ENCODE peak calls at places on chromosomes 7 and 10, in four cellular contexts. C, I, U and B are unnamed samples.

GRCh38 chr7:14351167-14351566 is 361.7 kb upstream of the ETV1 start:
- DNase-seq in U (no peak), I (no peak), C (no peak), B (no peak)

GRCh38 chr10:130020651-130021372 is 56.7 kb upstream of the EBF3 start:
- DNase-seq in U (no peak), I (no peak), C (no peak), B (no peak)

GRCh38 chr7:74092964-74093339 is 9.3 kb downstream of the LIMK1 start:
- DNase-seq in C (peak; percentile 76), I (peak; percentile 45), U (peak; percentile 92), B (peak; percentile 47)

GRCh38 chr7:101436857-101437576 is 74.3 kb downstream of the COL26A1 start:
- DNase-seq in I (no peak), U (no peak), C (no peak), B (peak; percentile 25)

GRCh38 chr7:159027803-159028455 is 116.7 kb downstream of the VIPR2 start:
- DNase-seq in U (peak; percentile 46), I (no peak), C (peak; percentile 6), B (peak; percentile 32)

GRCh38 chr10:109591631-109592030 is 331.7 kb downstream of the XPNPEP1 start:
- DNase-seq in U (no peak), I (no peak), C (no peak), B (no peak)

GRCh38 chr7:5425507-5426225 is 2.0 kb upstream of the TNRC18 start:
- DNase-seq in I (peak; percentile 41), C (no peak), U (no peak), B (peak; percentile 94)

GRCh38 chr7:156435486-156436231 is 204.9 kb upstream of the RNF32 start:
- DNase-seq in C (no peak), U (no peak), I (no peak), B (no peak)

GRCh38 chr7:103989200-103989784 is at the start of gene RELN:
- DNase-seq in I (no peak), U (no peak), C (no peak), B (peak; percentile 17)

DNA sequence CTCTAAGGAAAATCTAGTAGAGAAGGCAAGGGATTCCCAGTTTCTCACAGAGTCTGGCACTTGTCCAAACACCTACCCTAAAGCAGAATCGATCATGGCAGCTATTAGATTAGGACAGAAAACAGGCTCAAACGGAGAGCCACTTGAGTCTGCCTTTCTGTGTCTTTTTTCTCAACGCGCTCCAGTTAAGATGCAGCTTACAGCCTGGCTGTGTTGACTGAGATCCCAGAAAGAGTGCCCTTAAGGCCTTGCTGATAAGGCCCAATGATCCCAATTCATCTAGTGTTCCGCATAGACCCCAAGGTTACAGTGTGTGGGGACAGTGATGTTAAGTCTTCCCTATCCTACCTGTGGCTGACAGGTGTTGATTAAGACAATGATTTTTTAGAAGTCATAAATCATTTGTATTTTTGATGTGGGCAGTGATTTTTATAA is 974 bp downstream of the TMEM106B start:
- DNase-seq in C (no peak), U (peak; percentile 57), I (no peak), B (peak; percentile 18)
- H3K27ac ChIP-seq in C (peak overlapping the region; percentile 97), U (peak overlapping the region; percentile 63), I (peak overlapping the region; percentile 96), B (peak overlapping the region; percentile 91)

GRCh38 chr7:102982235-102982634 is 69.4 kb downstream of the LRRC17 start:
- DNase-seq in I (no peak), C (no peak), U (no peak), B (no peak)

GRCh38 chr7:102988088-102988487 is 75.3 kb downstream of the LRRC17 start:
- DNase-seq in I (no peak), C (no peak), U (no peak), B (no peak)

GRCh38 chr7:102983602-102984001 is 70.8 kb downstream of the LRRC17 start:
- DNase-seq in C (no peak), U (no peak), I (no peak), B (no peak)

GRCh38 chr7:102988631-102989030 is 75.8 kb downstream of the LRRC17 start:
- DNase-seq in U (no peak), I (no peak), C (no peak), B (no peak)

DNA sequence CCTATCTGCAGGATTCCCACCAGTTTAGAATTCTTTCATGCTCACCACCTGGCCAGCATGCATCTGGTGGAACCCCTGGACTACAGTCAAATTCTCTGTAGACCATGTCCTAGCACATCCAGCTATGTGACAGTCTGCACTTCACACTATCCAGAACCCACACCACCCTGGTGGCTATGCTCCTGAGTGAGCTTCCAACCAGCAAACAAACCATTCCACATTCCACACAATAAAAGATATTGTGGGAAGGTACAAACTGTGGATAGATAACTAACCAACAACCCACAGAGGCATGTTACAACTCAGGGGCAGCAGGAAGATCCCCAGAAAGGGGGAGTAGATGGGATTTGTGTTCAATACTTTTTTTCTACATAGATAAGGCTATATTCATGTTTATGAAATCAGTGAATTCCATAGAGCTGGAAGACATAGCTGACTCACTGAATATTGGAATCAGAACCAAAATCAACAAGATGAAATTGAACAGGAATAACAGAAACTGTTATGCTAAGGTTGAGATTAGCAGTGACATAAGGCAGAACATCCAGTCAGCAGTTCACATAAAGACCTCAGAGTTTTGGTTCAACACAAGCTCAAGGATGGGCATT is 72.5 kb downstream of the LRRC17 start:
- DNase-seq in C (no peak), I (no peak), U (no peak), B (no peak)
- H3K27ac ChIP-seq in C (no peak overlapping the region), I (no peak overlapping the region), U (no peak overlapping the region), B (no peak overlapping the region)

GRCh38 chr7:107969856-107970255 is 33.1 kb downstream of the LAMB1 start:
- DNase-seq in I (no peak), C (no peak), U (no peak), B (no peak)

GRCh38 chr7:107968449-107968848 is 34.5 kb downstream of the LAMB1 start:
- DNase-seq in U (no peak), I (no peak), C (no peak), B (no peak)

GRCh38 chr7:107967420-107967819 is 35.5 kb downstream of the LAMB1 start:
- DNase-seq in C (no peak), U (no peak), I (no peak), B (no peak)

GRCh38 chr7:107964510-107964909 is 38.5 kb downstream of the LAMB1 start:
- DNase-seq in U (no peak), C (no peak), I (no peak), B (no peak)

GRCh38 chr7:107966701-107967100 is 36.3 kb downstream of the LAMB1 start:
- DNase-seq in I (no peak), U (no peak), C (no peak), B (no peak)
- H3K27ac ChIP-seq in I (peak overlapping the region; percentile 32), U (no peak overlapping the region), C (no peak overlapping the region), B (no peak overlapping the region)

GRCh38 chr10:124037784-124038183 is 55.6 kb downstream of the CHST15 start:
- DNase-seq in C (no peak), U (no peak), I (no peak), B (no peak)
- H3K27ac ChIP-seq in C (peak overlapping the region; percentile 88), U (no peak overlapping the region), I (no peak overlapping the region), B (no peak overlapping the region)

GRCh38 chr10:62238880-62239279 is 29.8 kb downstream of the RTKN2 start:
- DNase-seq in U (no peak), I (no peak), C (no peak), B (no peak)
- H3K27ac ChIP-seq in U (no peak overlapping the region), I (no peak overlapping the region), C (no peak overlapping the region), B (no peak overlapping the region)

GRCh38 chr10:3901370-3901769 is 116.4 kb upstream of the KLF6 start:
- DNase-seq in U (no peak), C (no peak), I (no peak), B (no peak)

GRCh38 chr10:3895045-3895609 is 110.1 kb upstream of the KLF6 start:
- DNase-seq in C (no peak), I (no peak), U (no peak), B (no peak)

GRCh38 chr10:3902054-3902808 is 117.2 kb upstream of the KLF6 start:
- DNase-seq in C (peak; percentile 53), U (no peak), I (no peak), B (no peak)

GRCh38 chr10:3897156-3897555 is 112.1 kb upstream of the KLF6 start:
- DNase-seq in U (no peak), C (no peak), I (no peak), B (no peak)

GRCh38 chr10:3898821-3899220 is 113.8 kb upstream of the KLF6 start:
- DNase-seq in I (no peak), C (no peak), U (no peak), B (no peak)
- H3K27ac ChIP-seq in I (no peak overlapping the region), C (no peak overlapping the region), U (no peak overlapping the region), B (no peak overlapping the region)